ENCODE peak calls at places on chromosomes 6 and 20, in seven cellular contexts. R, B, D, Y, K, C and G are unnamed samples. For H3K4me1, the result is how much of the 10 kb centered on the place peaks cover.

GRCh38 chr6:18263561-18264337 is 581 bp downstream of the DEK start:
- DNase-seq in K (peak), C (no peak), B (no peak), R (peak), Y (peak), D (peak), G (peak)

GRCh38 chr6:20680697-20681165 is 146.5 kb downstream of the CDKAL1 start:
- DNase-seq in R (no peak), B (no peak), K (no peak), Y (peak), D (no peak), C (no peak), G (no peak)

GRCh38 chr6:37366910-37367309 is 13.1 kb downstream of the RNF8 start:
- DNase-seq in Y (peak), C (no peak), K (no peak), D (no peak), R (no peak), B (no peak), G (no peak)

GRCh38 chr20:61778485-61778863 is 287.2 kb downstream of the TAF4 start:
- DNase-seq in B (no peak), R (no peak), C (no peak), K (no peak), Y (no peak), D (no peak), G (no peak)

GRCh38 chr20:44083220-44083933 is 103.6 kb downstream of the JPH2 start:
- DNase-seq in K (peak), Y (peak), B (no peak), R (no peak), D (peak), C (no peak), G (no peak)

GRCh38 chr20:62354811-62355341 is 12.2 kb downstream of the LAMA5 start:
- DNase-seq in B (no peak), Y (no peak), C (no peak), R (no peak), D (no peak), K (peak), G (no peak)

GRCh38 chr6:92777146-92777740 is 642.1 kb downstream of the EPHA7 start:
- DNase-seq in R (peak), Y (peak), C (no peak), D (no peak), K (no peak), B (peak), G (no peak)

GRCh38 chr20:1898496-1899168 is 3.4 kb downstream of the SIRPA start:
- DNase-seq in K (no peak), D (no peak), Y (peak), B (no peak), C (no peak), R (no peak), G (no peak)

GRCh38 chr20:17617212-17617867 is 47.5 kb downstream of the DSTN start:
- DNase-seq in C (peak), D (no peak), R (peak), Y (peak), B (peak), K (peak), G (peak)

GRCh38 chr20:53839423-53840176 is 230.8 kb downstream of the BCAS1 start:
- DNase-seq in Y (no peak), B (no peak), K (peak), D (peak), R (no peak), C (peak), G (no peak)

GRCh38 chr6:100435299-100435698 is 29.4 kb downstream of the SIM1 start:
- DNase-seq in Y (peak), R (peak), D (no peak), B (no peak), K (no peak), C (no peak), G (no peak)

GRCh38 chr20:5735845-5736530 is 14.2 kb upstream of the SHLD1 start:
- DNase-seq in K (no peak), B (no peak), Y (no peak), C (no peak), D (no peak), R (no peak), G (no peak)

GRCh38 chr6:16419636-16420331 is 181.4 kb downstream of the GMPR start:
- DNase-seq in K (no peak), D (no peak), Y (no peak), B (no peak), C (no peak), R (no peak), G (no peak)

GRCh38 chr20:13638496-13639477 is at the start of gene TASP1:
- DNase-seq in K (peak), Y (peak), C (peak), D (peak), R (peak), B (peak), G (peak)

GRCh38 chr20:38113401-38114325 is 51.4 kb downstream of the TGM2 start:
- DNase-seq in R (peak), K (peak), B (no peak), D (peak), Y (no peak), C (peak), G (no peak)

GRCh38 chr6:100664274-100665040 is 199.7 kb upstream of the SIM1 start:
- DNase-seq in C (no peak), K (no peak), B (peak), R (peak), D (no peak), Y (peak), G (no peak)

GRCh38 chr20:45823949-45824835 is 2.9 kb downstream of the TNNC2 start:
- DNase-seq in K (peak), B (no peak), C (peak), D (peak), Y (peak), R (peak), G (peak)

GRCh38 chr6:108559884-108560462 is 744 bp upstream of the FOXO3 start:
- DNase-seq in Y (peak), C (peak), K (peak), R (peak), B (peak), D (peak), G (peak)

GRCh38 chr6:89281779-89282246 is 33.3 kb downstream of the GABRR2 start:
- DNase-seq in R (peak), C (peak), Y (peak), K (no peak), D (no peak), B (peak), G (no peak)
- H3K4me3 ChIP-seq in R (no peak), C (no peak), Y (no peak), K (no peak), D (no peak), B (no peak), G (no peak)

DNA sequence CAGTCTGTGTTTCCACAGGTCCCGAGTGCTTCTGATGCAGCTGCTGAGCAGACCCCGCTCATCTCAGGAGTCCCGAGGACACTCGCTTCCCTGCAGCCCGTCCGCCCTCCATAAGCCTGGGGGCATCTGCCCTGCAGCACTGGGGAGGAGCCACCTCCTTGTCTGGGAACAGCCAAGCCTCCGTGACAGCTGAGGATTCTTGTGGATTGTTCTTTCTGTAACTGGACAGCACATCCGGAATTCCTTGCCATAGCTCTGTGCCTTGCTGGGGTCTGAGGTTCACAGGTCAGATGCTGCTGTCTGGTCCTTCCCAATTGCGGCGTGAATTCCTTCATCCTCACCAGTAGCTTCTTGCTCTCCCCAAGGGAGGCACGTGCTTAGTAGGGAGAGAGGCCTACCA is 38.4 kb upstream of the FNDC1 start:
- DNase-seq in C (no peak), B (no peak), K (no peak), R (no peak), Y (no peak), D (no peak), G (no peak)
- H3K4me1 ChIP-seq in C (under half), B (under half), K (under half), R (under half), Y (under half), D (under half), G (under half)

GRCh38 chr6:1525364-1526038 is 84.2 kb upstream of the FOXC1 start:
- DNase-seq in K (no peak), C (no peak), R (no peak), D (no peak), Y (no peak), B (no peak), G (no peak)

GRCh38 chr6:1527098-1527497 is 82.6 kb upstream of the FOXC1 start:
- DNase-seq in B (no peak), R (peak), Y (peak), D (peak), C (no peak), K (peak), G (peak)

GRCh38 chr6:1526689-1527088 is 83.0 kb upstream of the FOXC1 start:
- DNase-seq in R (no peak), D (no peak), B (no peak), C (no peak), Y (peak), K (no peak), G (no peak)

GRCh38 chr6:1522779-1523178 is 86.9 kb upstream of the FOXC1 start:
- DNase-seq in R (no peak), D (no peak), K (no peak), Y (no peak), C (no peak), B (no peak), G (no peak)

GRCh38 chr6:1524040-1524480 is 85.7 kb upstream of the FOXC1 start:
- DNase-seq in D (peak), K (peak), B (peak), C (peak), Y (peak), R (peak), G (peak)
- H3K4me3 ChIP-seq in D (peak), K (no peak), B (no peak), C (no peak), Y (peak), R (peak), G (no peak)

GRCh38 chr6:45439459-45439858 is 61.7 kb upstream of the SUPT3H start:
- DNase-seq in K (no peak), C (no peak), D (no peak), Y (no peak), B (no peak), R (no peak), G (no peak)

GRCh38 chr6:45439861-45440388 is 62.2 kb upstream of the SUPT3H start:
- DNase-seq in R (no peak), D (no peak), Y (no peak), B (no peak), C (no peak), K (no peak), G (no peak)

GRCh38 chr6:45437441-45437820 is 59.7 kb upstream of the SUPT3H start:
- DNase-seq in D (no peak), B (no peak), K (no peak), C (no peak), R (no peak), Y (no peak), G (no peak)

GRCh38 chr6:45438156-45438555 is 60.4 kb upstream of the SUPT3H start:
- DNase-seq in D (no peak), Y (peak), B (no peak), C (no peak), K (no peak), R (no peak), G (no peak)

DNA sequence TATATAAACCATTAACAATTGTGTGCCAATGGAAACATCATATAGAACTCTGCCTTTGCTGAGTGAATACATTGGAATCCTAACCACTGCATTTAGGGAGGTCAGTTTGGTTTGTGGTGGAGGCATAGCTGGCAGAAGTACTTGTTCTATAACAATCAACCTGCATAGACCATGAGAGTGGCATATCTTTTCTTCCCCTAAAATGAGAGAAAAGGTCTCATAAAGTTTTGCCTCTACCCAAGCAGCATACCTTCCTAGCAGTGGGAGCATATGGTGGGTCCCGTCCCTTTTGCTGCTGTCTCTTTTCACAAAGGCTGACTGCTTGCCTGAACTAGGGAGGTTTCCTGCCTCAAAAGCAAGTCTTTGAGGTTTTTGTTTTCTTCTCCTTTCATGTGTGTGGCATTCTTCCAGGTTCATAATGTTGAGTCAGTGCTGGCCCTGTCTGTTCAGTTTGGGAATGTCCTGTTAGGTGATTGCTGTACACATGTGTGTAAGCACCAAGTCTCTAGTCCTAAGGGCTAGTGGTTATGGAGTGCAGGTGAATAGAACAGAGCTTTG is 61.2 kb upstream of the SUPT3H start:
- DNase-seq in Y (peak), R (no peak), C (no peak), D (no peak), B (no peak), K (no peak), G (no peak)
- H3K4me1 ChIP-seq in Y (half or more), R (under half), C (under half), D (under half), B (under half), K (under half), G (under half)

GRCh38 chr6:29927841-29928388 is 14.4 kb upstream of the HLA-A start:
- DNase-seq in Y (no peak), R (no peak), K (no peak), C (no peak), B (no peak), D (no peak), G (no peak)
- H3K4me3 ChIP-seq in Y (no peak), R (no peak), K (no peak), C (no peak), B (no peak), D (no peak), G (no peak)

GRCh38 chr20:52411611-52412010 is 220.0 kb upstream of the ZFP64 start:
- DNase-seq in K (no peak), C (no peak), B (no peak), D (no peak), Y (no peak), R (no peak), G (no peak)

GRCh38 chr20:52410746-52411317 is 219.3 kb upstream of the ZFP64 start:
- DNase-seq in B (no peak), C (no peak), Y (peak), K (no peak), D (no peak), R (no peak), G (no peak)

GRCh38 chr20:52405417-52405816 is 213.8 kb upstream of the ZFP64 start:
- DNase-seq in K (no peak), C (no peak), R (no peak), Y (peak), B (no peak), D (no peak), G (no peak)

GRCh38 chr20:52404676-52405075 is 213.1 kb upstream of the ZFP64 start:
- DNase-seq in K (no peak), D (no peak), Y (no peak), R (no peak), B (no peak), C (no peak), G (no peak)

DNA sequence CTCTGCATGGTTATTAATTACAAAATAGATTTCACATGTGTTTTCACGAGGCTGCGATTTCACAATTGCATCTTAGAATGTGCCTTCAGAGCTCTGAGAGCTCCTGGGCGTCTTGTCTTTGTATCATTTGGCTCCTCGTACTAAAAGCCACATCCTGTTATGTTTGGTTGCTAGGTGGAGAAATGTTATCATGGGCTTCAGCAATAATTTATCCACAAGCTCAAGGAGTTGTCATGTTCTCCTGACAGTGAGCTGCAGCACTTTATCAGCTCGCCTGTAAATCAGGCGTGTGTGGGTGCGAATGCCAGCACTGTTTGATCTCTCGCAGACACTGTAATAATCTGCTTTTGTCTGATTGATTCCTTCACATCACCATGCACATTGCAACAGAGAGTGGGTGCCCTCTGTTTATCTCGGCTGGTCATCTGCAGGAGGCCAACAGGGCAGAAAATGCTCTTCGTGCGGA is 218.6 kb upstream of the ZFP64 start:
- DNase-seq in K (no peak), B (no peak), R (no peak), Y (peak), C (no peak), D (no peak), G (no peak)
- H3K4me1 ChIP-seq in K (under half), B (under half), R (under half), Y (under half), C (under half), D (under half), G (under half)

GRCh38 chr6:28810655-28811053 is 113.1 kb downstream of the TRIM27 start:
- DNase-seq in B (no peak), R (no peak), K (no peak), Y (no peak), D (no peak), C (no peak), G (no peak)
- H3K4me3 ChIP-seq in B (no peak), R (peak), K (no peak), Y (peak), D (no peak), C (no peak), G (no peak)

GRCh38 chr20:50128520-50128905 is 15.6 kb upstream of the UBE2V1 start:
- DNase-seq in C (no peak), Y (no peak), B (no peak), R (no peak), K (no peak), D (no peak), G (no peak)

GRCh38 chr20:50124496-50124895 is 11.5 kb upstream of the UBE2V1 start:
- DNase-seq in D (no peak), C (no peak), R (no peak), Y (no peak), B (no peak), K (no peak), G (no peak)

GRCh38 chr20:50127587-50128519 is 14.9 kb upstream of the UBE2V1 start:
- DNase-seq in C (no peak), K (no peak), R (no peak), Y (no peak), D (peak), B (no peak), G (no peak)

GRCh38 chr20:50129662-50130345 is 16.9 kb upstream of the UBE2V1 start:
- DNase-seq in B (no peak), Y (peak), R (no peak), D (no peak), C (no peak), K (peak), G (no peak)

DNA sequence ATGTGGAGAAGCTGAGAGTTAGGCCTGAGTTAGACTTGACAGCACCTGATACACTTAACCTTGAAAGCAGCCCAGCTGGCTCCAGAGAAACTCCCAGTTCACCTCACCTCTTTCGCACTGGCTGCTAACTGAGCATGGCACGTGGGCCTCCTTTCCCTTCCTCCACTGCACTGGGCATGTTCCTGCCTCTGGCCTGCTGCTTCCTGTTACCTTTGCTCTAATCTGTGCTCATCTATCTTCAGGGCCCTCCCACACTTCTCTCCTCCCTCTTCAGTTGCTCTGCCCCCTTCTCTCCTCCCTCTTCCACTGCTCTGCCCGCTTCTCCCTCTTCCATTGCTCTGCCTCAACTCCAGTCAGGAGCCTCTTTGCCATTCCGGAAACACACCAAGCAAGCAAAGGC is 13.7 kb upstream of the UBE2V1 start:
- DNase-seq in R (no peak), C (peak), K (no peak), B (no peak), Y (no peak), D (peak), G (no peak)
- H3K4me1 ChIP-seq in R (under half), C (under half), K (under half), B (under half), Y (under half), D (half or more), G (under half)

DNA sequence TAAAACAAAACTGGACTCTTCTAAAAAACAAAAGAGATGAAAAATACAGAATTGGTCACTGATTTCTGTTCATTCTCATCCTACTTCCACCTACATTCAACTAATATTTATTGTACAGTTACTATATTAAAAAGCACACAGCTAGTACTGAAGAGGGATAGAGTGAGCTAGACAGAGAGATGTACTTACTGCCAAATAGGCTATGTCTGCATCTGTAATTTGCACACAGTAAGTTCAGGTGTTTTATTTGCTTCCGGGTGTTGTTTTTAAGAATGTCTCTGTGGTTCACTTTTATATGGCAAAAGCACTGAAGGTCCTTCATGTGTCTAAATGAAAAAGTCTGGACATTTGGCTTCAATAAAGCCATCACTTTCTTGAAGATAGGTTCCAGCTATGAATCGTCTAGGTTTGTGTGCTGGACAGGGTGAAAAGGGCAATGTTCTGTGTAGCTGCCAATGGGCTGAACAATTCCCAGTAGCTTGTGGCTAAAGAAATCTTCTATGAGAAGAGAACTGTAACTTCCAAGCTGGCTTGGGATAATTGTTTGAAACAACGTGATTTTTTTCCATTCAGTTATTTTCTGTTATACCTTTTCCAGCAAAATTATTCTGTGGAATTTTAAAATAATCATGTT is 47.3 kb downstream of the EPB41L2 start:
- DNase-seq in C (no peak), K (no peak), Y (peak), R (no peak), B (no peak), D (no peak), G (peak)
- H3K4me3 ChIP-seq in C (no peak), K (no peak), Y (peak), R (no peak), B (no peak), D (no peak), G (no peak)